ENCODE peak calls at places on chromosomes 6 and 20, in eight cellular contexts. L, H, A, B, G, D, V and K are unnamed samples.

GRCh38 chr6:161407581-161407980 is 133.7 kb upstream of the AGPAT4 start:
- DNase-seq in L (no peak), H (no peak), A (no peak), B (no peak), G (no peak), D (peak; percentile 31), V (no peak), K (no peak)

GRCh38 chr6:111161650-111162049 is 74.3 kb downstream of the SLC16A10 start:
- DNase-seq in L (no peak), H (no peak), A (no peak), B (no peak), G (no peak), D (no peak), V (no peak), K (no peak)

GRCh38 chr20:51457281-51457932 is 85.1 kb downstream of the NFATC2 start:
- DNase-seq in L (peak; percentile 81), H (no peak), A (no peak), B (no peak), G (no peak), D (peak; percentile 92), V (no peak), K (peak; percentile 71)

GRCh38 chr6:11785953-11786579 is 7.5 kb upstream of the ADTRP start:
- DNase-seq in L (no peak), H (no peak), A (no peak), B (no peak), G (no peak), D (no peak), V (no peak), K (peak; percentile 77)

GRCh38 chr6:63676412-63677114 is 41.0 kb downstream of the PHF3 start:
- DNase-seq in L (no peak), H (no peak), A (no peak), B (no peak), G (no peak), D (no peak), V (no peak), K (no peak)

GRCh38 chr20:64166712-64167615 is 2.7 kb downstream of the MYT1 start:
- DNase-seq in L (no peak), H (no peak), A (no peak), B (no peak), G (no peak), D (no peak), V (no peak), K (no peak)

GRCh38 chr20:64065973-64066341 is 3.0 kb downstream of the TCEA2 start:
- DNase-seq in L (peak; percentile 78), H (no peak), A (no peak), B (no peak), G (peak; percentile 52), D (peak; percentile 82), V (no peak), K (no peak)

GRCh38 chr6:3390698-3391097 is 66.2 kb downstream of the SLC22A23 start:
- DNase-seq in L (peak; percentile 89), H (no peak), A (no peak), B (no peak), G (no peak), D (peak; percentile 96), V (no peak), K (peak; percentile 93)

GRCh38 chr6:162488444-162488843 is 239.1 kb downstream of the PRKN start:
- DNase-seq in L (no peak), H (no peak), A (no peak), B (no peak), G (no peak), D (no peak), V (no peak), K (no peak)

GRCh38 chr20:63462244-63462643 is 10.2 kb downstream of the KCNQ2 start:
- DNase-seq in L (no peak), H (no peak), A (no peak), B (no peak), G (no peak), D (no peak), V (no peak), K (no peak)

GRCh38 chr6:136525586-136526195 is 24.5 kb downstream of the MAP7 start:
- DNase-seq in L (no peak), H (no peak), A (no peak), B (peak; percentile 34), G (no peak), D (peak; percentile 18), V (peak; percentile 63), K (no peak)

GRCh38 chr20:23680151-23680550 is 8.7 kb downstream of the CST4 start:
- DNase-seq in L (no peak), H (no peak), A (peak; percentile 39), B (no peak), G (no peak), D (no peak), V (no peak), K (no peak)

GRCh38 chr6:107977283-107977682 is 19.3 kb upstream of the SEC63 start:
- DNase-seq in L (peak; percentile 35), H (no peak), A (no peak), B (no peak), G (no peak), D (no peak), V (peak; percentile 1), K (no peak)

GRCh38 chr6:16839780-16840179 is 78.5 kb upstream of the ATXN1 start:
- DNase-seq in L (no peak), H (no peak), A (no peak), B (no peak), G (no peak), D (no peak), V (no peak), K (no peak)

GRCh38 chr6:34383651-34384304 is 8.7 kb downstream of the NUDT3 start:
- DNase-seq in L (peak; percentile 11), H (no peak), A (no peak), B (no peak), G (no peak), D (no peak), V (no peak), K (no peak)

GRCh38 chr6:66291905-66292304 is 584.9 kb upstream of the EYS start:
- DNase-seq in L (no peak), H (no peak), A (no peak), B (no peak), G (no peak), D (no peak), V (no peak), K (no peak)

GRCh38 chr20:588932-589672 is 21.0 kb downstream of the TCF15 start:
- DNase-seq in L (no peak), H (no peak), A (no peak), B (no peak), G (no peak), D (no peak), V (no peak), K (no peak)

GRCh38 chr6:15715060-15715459 is 52.2 kb upstream of the DTNBP1 start:
- DNase-seq in L (peak; percentile 42), H (no peak), A (no peak), B (no peak), G (no peak), D (peak; percentile 24), V (no peak), K (no peak)

GRCh38 chr6:100468013-100468622 is 3.4 kb upstream of the SIM1 start:
- DNase-seq in L (no peak), H (no peak), A (no peak), B (no peak), G (no peak), D (no peak), V (no peak), K (no peak)

GRCh38 chr6:137722749-137723272 is 144.2 kb upstream of the TNFAIP3 start:
- DNase-seq in L (no peak), H (no peak), A (no peak), B (no peak), G (no peak), D (no peak), V (no peak), K (no peak)

GRCh38 chr6:154257074-154257473 is 99.5 kb downstream of the IPCEF1 start:
- DNase-seq in L (no peak), H (no peak), A (no peak), B (no peak), G (no peak), D (no peak), V (no peak), K (no peak)

GRCh38 chr20:33084722-33085121 is 5.3 kb downstream of the BPIFB4 start:
- DNase-seq in L (no peak), H (no peak), A (no peak), B (no peak), G (no peak), D (no peak), V (no peak), K (no peak)

GRCh38 chr20:17469631-17470030 is 61.5 kb downstream of the BFSP1 start:
- DNase-seq in L (no peak), H (no peak), A (peak; percentile 47), B (no peak), G (no peak), D (no peak), V (no peak), K (no peak)

GRCh38 chr6:170149681-170150589 is 140.9 kb downstream of the DLL1 start:
- DNase-seq in L (no peak), H (no peak), A (no peak), B (no peak), G (no peak), D (no peak), V (peak; percentile 14), K (no peak)

GRCh38 chr6:38955876-38956275 is 92.7 kb upstream of the GLP1R start:
- DNase-seq in L (no peak), H (no peak), A (no peak), B (no peak), G (no peak), D (no peak), V (no peak), K (no peak)

GRCh38 chr6:85395746-85396145 is 54.1 kb upstream of the NT5E start:
- DNase-seq in L (no peak), H (no peak), A (no peak), B (no peak), G (no peak), D (no peak), V (peak; percentile 52), K (no peak)

GRCh38 chr6:12527339-12527738 is 189.2 kb upstream of the PHACTR1 start:
- DNase-seq in L (no peak), H (no peak), A (no peak), B (no peak), G (no peak), D (no peak), V (no peak), K (no peak)

GRCh38 chr20:2102585-2103453 is 1.2 kb downstream of the STK35 start:
- DNase-seq in L (peak; percentile 94), H (peak; percentile 75), A (peak; percentile 98), B (peak; percentile 87), G (peak; percentile 72), D (peak; percentile 88), V (peak; percentile 89), K (peak; percentile 87)

GRCh38 chr20:46132705-46133120 is 14.6 kb downstream of the CD40 start:
- DNase-seq in L (peak; percentile 87), H (peak; percentile 53), A (no peak), B (peak; percentile 85), G (no peak), D (peak; percentile 78), V (peak; percentile 60), K (peak; percentile 47)

GRCh38 chr20:25297141-25297905 is 49.4 kb downstream of the PYGB start:
- DNase-seq in L (no peak), H (no peak), A (no peak), B (no peak), G (no peak), D (no peak), V (peak; percentile 28), K (no peak)

GRCh38 chr20:47125553-47126373 is 230.7 kb downstream of the ZMYND8 start:
- DNase-seq in L (peak; percentile 23), H (no peak), A (no peak), B (no peak), G (no peak), D (no peak), V (peak; percentile 24), K (no peak)

GRCh38 chr6:1336246-1336843 is 24.4 kb downstream of the FOXQ1 start:
- DNase-seq in L (no peak), H (no peak), A (peak; percentile 83), B (no peak), G (no peak), D (peak; percentile 62), V (no peak), K (peak; percentile 67)

GRCh38 chr6:1424306-1424927 is 35.0 kb downstream of the FOXF2 start:
- DNase-seq in L (peak; percentile 90), H (no peak), A (no peak), B (peak; percentile 81), G (no peak), D (peak; percentile 73), V (peak; percentile 58), K (peak; percentile 59)

GRCh38 chr20:9510926-9511325 is 3.5 kb upstream of the LAMP5 start:
- DNase-seq in L (no peak), H (no peak), A (peak; percentile 87), B (no peak), G (no peak), D (no peak), V (no peak), K (no peak)